ENCODE peak calls at places on chromosomes 2 and 18, in nine cellular contexts. One of them, this sample, is unnamed. For H3K36me3, the result is how much of the 10 kb centered on the place peaks cover.

GRCh38 chr2:41881249-41881648 is 166.6 kb upstream of the PKDCC start:
- DNase-seq in breast epithelium: no peak
- DNase-seq in suprapubic skin: no peak
- DNase-seq in effector memory CD4-positive, alpha-beta T cell: no peak
- DNase-seq in H1: no peak
- DNase-seq in transverse colon: no peak
- DNase-seq in left ventricle myocardium inferior: no peak
- DNase-seq in colonic mucosa: no peak
- DNase-seq in heart right ventricle: no peak
- DNase-seq in this sample: no peak

GRCh38 chr18:31497711-31498449 is at the start of gene DSG2:
- DNase-seq in breast epithelium: peak
- DNase-seq in suprapubic skin: peak
- DNase-seq in effector memory CD4-positive, alpha-beta T cell: no peak
- DNase-seq in H1: peak
- DNase-seq in transverse colon: peak
- DNase-seq in left ventricle myocardium inferior: peak
- DNase-seq in colonic mucosa: peak
- DNase-seq in heart right ventricle: peak
- DNase-seq in this sample: no peak

GRCh38 chr18:74928194-74928968 is 280.6 kb downstream of the PTGR3 start:
- DNase-seq in breast epithelium: no peak
- DNase-seq in suprapubic skin: no peak
- DNase-seq in effector memory CD4-positive, alpha-beta T cell: no peak
- DNase-seq in H1: no peak
- DNase-seq in transverse colon: no peak
- DNase-seq in left ventricle myocardium inferior: no peak
- DNase-seq in colonic mucosa: no peak
- DNase-seq in heart right ventricle: no peak
- DNase-seq in this sample: no peak

GRCh38 chr2:129741165-129741564 is 238.3 kb upstream of the RAB6C start:
- DNase-seq in breast epithelium: no peak
- DNase-seq in suprapubic skin: no peak
- DNase-seq in effector memory CD4-positive, alpha-beta T cell: no peak
- DNase-seq in H1: no peak
- DNase-seq in transverse colon: no peak
- DNase-seq in left ventricle myocardium inferior: no peak
- DNase-seq in colonic mucosa: no peak
- DNase-seq in heart right ventricle: no peak
- DNase-seq in this sample: no peak

GRCh38 chr2:180291060-180291459 is 284.0 kb upstream of the CWC22 start:
- DNase-seq in breast epithelium: no peak
- DNase-seq in suprapubic skin: no peak
- DNase-seq in effector memory CD4-positive, alpha-beta T cell: no peak
- DNase-seq in H1: no peak
- DNase-seq in transverse colon: no peak
- DNase-seq in left ventricle myocardium inferior: no peak
- DNase-seq in colonic mucosa: no peak
- DNase-seq in heart right ventricle: no peak
- DNase-seq in this sample: no peak

GRCh38 chr2:178825183-178825582 is 18.0 kb upstream of the TTN start:
- DNase-seq in breast epithelium: no peak
- DNase-seq in suprapubic skin: no peak
- DNase-seq in effector memory CD4-positive, alpha-beta T cell: no peak
- DNase-seq in H1: no peak
- DNase-seq in transverse colon: no peak
- DNase-seq in left ventricle myocardium inferior: no peak
- DNase-seq in colonic mucosa: no peak
- DNase-seq in heart right ventricle: no peak
- DNase-seq in this sample: no peak

GRCh38 chr2:49936965-49937364 is 782.6 kb upstream of the FSHR start:
- DNase-seq in breast epithelium: no peak
- DNase-seq in suprapubic skin: no peak
- DNase-seq in effector memory CD4-positive, alpha-beta T cell: no peak
- DNase-seq in H1: peak
- DNase-seq in transverse colon: no peak
- DNase-seq in left ventricle myocardium inferior: no peak
- DNase-seq in colonic mucosa: no peak
- DNase-seq in heart right ventricle: no peak
- DNase-seq in this sample: no peak

GRCh38 chr2:31205186-31205585 is 12.1 kb downstream of the CAPN14 start:
- DNase-seq in breast epithelium: no peak
- DNase-seq in suprapubic skin: no peak
- DNase-seq in effector memory CD4-positive, alpha-beta T cell: no peak
- DNase-seq in H1: no peak
- DNase-seq in transverse colon: no peak
- DNase-seq in left ventricle myocardium inferior: no peak
- DNase-seq in colonic mucosa: no peak
- DNase-seq in heart right ventricle: no peak
- DNase-seq in this sample: no peak

GRCh38 chr2:175002547-175003274 is 2.5 kb downstream of the CHN1 start:
- DNase-seq in breast epithelium: no peak
- DNase-seq in suprapubic skin: no peak
- DNase-seq in effector memory CD4-positive, alpha-beta T cell: no peak
- DNase-seq in H1: no peak
- DNase-seq in transverse colon: no peak
- DNase-seq in left ventricle myocardium inferior: no peak
- DNase-seq in colonic mucosa: no peak
- DNase-seq in heart right ventricle: no peak
- DNase-seq in this sample: no peak

GRCh38 chr2:12858786-12859185 is 142.1 kb downstream of the TRIB2 start:
- DNase-seq in breast epithelium: no peak
- DNase-seq in suprapubic skin: no peak
- DNase-seq in effector memory CD4-positive, alpha-beta T cell: no peak
- DNase-seq in H1: no peak
- DNase-seq in transverse colon: no peak
- DNase-seq in left ventricle myocardium inferior: no peak
- DNase-seq in colonic mucosa: no peak
- DNase-seq in heart right ventricle: no peak
- DNase-seq in this sample: no peak

GRCh38 chr2:17300141-17300540 is 218.1 kb downstream of the RAD51AP2 start:
- DNase-seq in breast epithelium: no peak
- DNase-seq in suprapubic skin: no peak
- DNase-seq in effector memory CD4-positive, alpha-beta T cell: no peak
- DNase-seq in H1: no peak
- DNase-seq in transverse colon: no peak
- DNase-seq in left ventricle myocardium inferior: no peak
- DNase-seq in colonic mucosa: no peak
- DNase-seq in heart right ventricle: no peak
- DNase-seq in this sample: no peak

GRCh38 chr18:76495435-76496199 is 575 bp upstream of the ZNF516 start:
- DNase-seq in breast epithelium: no peak
- DNase-seq in suprapubic skin: peak
- DNase-seq in effector memory CD4-positive, alpha-beta T cell: no peak
- DNase-seq in H1: no peak
- DNase-seq in transverse colon: peak
- DNase-seq in left ventricle myocardium inferior: no peak
- DNase-seq in colonic mucosa: peak
- DNase-seq in heart right ventricle: peak
- DNase-seq in this sample: no peak

GRCh38 chr2:138787053-138787666 is 7.0 kb upstream of the NXPH2 start:
- DNase-seq in breast epithelium: no peak
- DNase-seq in suprapubic skin: no peak
- DNase-seq in effector memory CD4-positive, alpha-beta T cell: no peak
- DNase-seq in H1: no peak
- DNase-seq in transverse colon: no peak
- DNase-seq in left ventricle myocardium inferior: no peak
- DNase-seq in colonic mucosa: no peak
- DNase-seq in heart right ventricle: no peak
- DNase-seq in this sample: no peak

GRCh38 chr2:211879323-211879722 is 659.3 kb downstream of the ERBB4 start:
- DNase-seq in breast epithelium: no peak
- DNase-seq in suprapubic skin: no peak
- DNase-seq in effector memory CD4-positive, alpha-beta T cell: no peak
- DNase-seq in H1: no peak
- DNase-seq in transverse colon: no peak
- DNase-seq in left ventricle myocardium inferior: no peak
- DNase-seq in colonic mucosa: no peak
- DNase-seq in heart right ventricle: no peak
- DNase-seq in this sample: no peak

GRCh38 chr2:151197184-151198070 is 64.2 kb downstream of the RBM43 start:
- DNase-seq in breast epithelium: no peak
- DNase-seq in suprapubic skin: no peak
- DNase-seq in effector memory CD4-positive, alpha-beta T cell: no peak
- DNase-seq in H1: no peak
- DNase-seq in transverse colon: no peak
- DNase-seq in left ventricle myocardium inferior: no peak
- DNase-seq in colonic mucosa: no peak
- DNase-seq in heart right ventricle: no peak
- DNase-seq in this sample: no peak

GRCh38 chr2:149410701-149411484 is 80.5 kb downstream of the LYPD6 start:
- DNase-seq in breast epithelium: no peak
- DNase-seq in suprapubic skin: no peak
- DNase-seq in effector memory CD4-positive, alpha-beta T cell: no peak
- DNase-seq in H1: no peak
- DNase-seq in transverse colon: no peak
- DNase-seq in left ventricle myocardium inferior: no peak
- DNase-seq in colonic mucosa: no peak
- DNase-seq in heart right ventricle: no peak
- DNase-seq in this sample: no peak

GRCh38 chr18:13305326-13305725 is 86.8 kb downstream of the LDLRAD4 start:
- DNase-seq in breast epithelium: no peak
- DNase-seq in suprapubic skin: no peak
- DNase-seq in effector memory CD4-positive, alpha-beta T cell: no peak
- DNase-seq in H1: no peak
- DNase-seq in transverse colon: no peak
- DNase-seq in left ventricle myocardium inferior: no peak
- DNase-seq in colonic mucosa: no peak
- DNase-seq in heart right ventricle: no peak
- DNase-seq in this sample: no peak

GRCh38 chr18:35343936-35344735 is at the start of gene ZNF24:
- DNase-seq in breast epithelium: peak
- DNase-seq in suprapubic skin: peak
- DNase-seq in effector memory CD4-positive, alpha-beta T cell: peak
- DNase-seq in H1: peak
- DNase-seq in transverse colon: peak
- DNase-seq in left ventricle myocardium inferior: peak
- DNase-seq in colonic mucosa: peak
- DNase-seq in heart right ventricle: peak
- DNase-seq in this sample: peak

GRCh38 chr2:235935071-235935470 is 233.1 kb downstream of the GBX2 start:
- DNase-seq in breast epithelium: no peak
- DNase-seq in suprapubic skin: no peak
- DNase-seq in effector memory CD4-positive, alpha-beta T cell: no peak
- DNase-seq in H1: no peak
- DNase-seq in transverse colon: no peak
- DNase-seq in left ventricle myocardium inferior: no peak
- DNase-seq in colonic mucosa: no peak
- DNase-seq in heart right ventricle: no peak
- DNase-seq in this sample: no peak
- H3K36me3 ChIP-seq in breast epithelium: under half
- H3K36me3 ChIP-seq in suprapubic skin: under half
- H3K36me3 ChIP-seq in effector memory CD4-positive, alpha-beta T cell: under half
- H3K36me3 ChIP-seq in H1: under half
- H3K36me3 ChIP-seq in transverse colon: under half
- H3K36me3 ChIP-seq in left ventricle myocardium inferior: under half
- H3K36me3 ChIP-seq in colonic mucosa: under half
- H3K36me3 ChIP-seq in heart right ventricle: under half
- H3K36me3 ChIP-seq in this sample: half or more

DNA sequence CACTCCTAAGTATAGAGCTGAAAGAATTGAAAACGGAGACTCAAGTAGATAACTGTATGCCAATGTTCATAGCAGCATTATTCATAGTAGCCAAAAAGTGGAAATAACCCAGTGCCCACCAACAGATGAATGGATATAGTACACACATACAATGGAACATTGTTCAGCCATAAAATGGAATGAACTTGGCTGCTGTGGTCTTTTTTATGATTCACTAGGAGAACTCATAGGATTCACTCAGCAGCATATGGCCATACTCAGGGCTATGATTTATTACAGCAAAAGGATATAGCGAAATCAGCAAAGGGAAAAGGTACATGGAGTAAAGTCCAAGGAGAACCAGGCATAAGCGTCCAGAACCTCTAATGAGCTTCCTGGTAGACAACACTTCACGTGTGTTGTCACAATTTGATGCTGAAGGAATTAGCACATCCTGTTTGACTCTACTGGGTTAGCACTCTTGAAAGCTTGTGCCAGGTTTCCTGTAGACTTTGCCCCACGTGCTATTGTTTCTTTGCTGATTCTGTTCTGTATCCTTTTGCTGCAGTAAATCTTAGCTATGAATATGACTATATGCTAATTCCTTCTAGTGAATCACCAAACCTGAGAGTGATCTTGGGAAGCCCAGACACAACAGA is 15.7 kb downstream of the SPC25 start:
- DNase-seq in breast epithelium: no peak
- DNase-seq in suprapubic skin: no peak
- DNase-seq in effector memory CD4-positive, alpha-beta T cell: no peak
- DNase-seq in H1: no peak
- DNase-seq in transverse colon: peak
- DNase-seq in left ventricle myocardium inferior: no peak
- DNase-seq in colonic mucosa: peak
- DNase-seq in heart right ventricle: no peak
- DNase-seq in this sample: no peak
- H3K36me3 ChIP-seq in breast epithelium: under half
- H3K36me3 ChIP-seq in suprapubic skin: under half
- H3K36me3 ChIP-seq in effector memory CD4-positive, alpha-beta T cell: under half
- H3K36me3 ChIP-seq in H1: under half
- H3K36me3 ChIP-seq in transverse colon: under half
- H3K36me3 ChIP-seq in left ventricle myocardium inferior: under half
- H3K36me3 ChIP-seq in colonic mucosa: under half
- H3K36me3 ChIP-seq in heart right ventricle: under half
- H3K36me3 ChIP-seq in this sample: under half

DNA sequence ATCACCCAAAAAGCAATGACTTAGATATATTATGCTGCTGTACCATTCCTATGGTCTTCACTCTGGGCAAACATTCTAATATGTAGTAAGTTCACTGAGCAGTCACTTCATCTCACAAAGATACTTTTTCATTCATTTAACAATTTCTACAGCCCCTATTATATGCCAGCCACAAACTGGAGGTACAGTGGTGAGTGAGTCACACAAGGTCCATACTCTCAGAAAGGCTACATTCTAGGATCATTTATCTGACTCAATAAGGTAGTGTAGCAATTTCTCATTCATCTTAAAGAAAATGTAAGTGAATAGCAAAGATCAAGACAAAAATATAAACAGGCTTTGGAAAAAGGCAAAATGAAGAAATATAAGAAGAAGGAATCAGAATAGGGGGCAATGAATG is 40.5 kb downstream of the NHEJ1 start:
- DNase-seq in breast epithelium: no peak
- DNase-seq in suprapubic skin: no peak
- DNase-seq in effector memory CD4-positive, alpha-beta T cell: no peak
- DNase-seq in H1: no peak
- DNase-seq in transverse colon: no peak
- DNase-seq in left ventricle myocardium inferior: no peak
- DNase-seq in colonic mucosa: no peak
- DNase-seq in heart right ventricle: no peak
- DNase-seq in this sample: no peak
- H3K36me3 ChIP-seq in breast epithelium: under half
- H3K36me3 ChIP-seq in suprapubic skin: under half
- H3K36me3 ChIP-seq in effector memory CD4-positive, alpha-beta T cell: under half
- H3K36me3 ChIP-seq in H1: under half
- H3K36me3 ChIP-seq in transverse colon: under half
- H3K36me3 ChIP-seq in left ventricle myocardium inferior: under half
- H3K36me3 ChIP-seq in colonic mucosa: under half
- H3K36me3 ChIP-seq in heart right ventricle: under half
- H3K36me3 ChIP-seq in this sample: under half

DNA sequence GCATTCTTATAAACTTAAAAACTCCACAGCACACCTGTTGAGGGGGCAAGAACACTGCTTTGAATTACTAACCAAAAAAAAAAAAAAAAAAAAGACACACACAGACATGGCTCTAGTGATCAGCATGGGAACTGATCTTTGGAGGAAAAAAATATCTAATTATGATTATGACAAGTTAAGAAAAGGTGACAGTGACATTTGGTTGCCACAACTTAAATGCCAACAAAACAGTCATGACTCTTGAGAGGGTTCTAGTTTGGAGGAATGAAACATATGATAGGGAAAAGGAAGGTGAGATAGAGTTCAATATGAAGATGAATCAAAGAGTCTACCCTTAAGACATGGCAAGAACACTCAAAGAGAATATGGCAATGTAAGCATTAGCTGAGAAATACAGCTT is 20.6 kb downstream of the USP37 start:
- DNase-seq in breast epithelium: no peak
- DNase-seq in suprapubic skin: no peak
- DNase-seq in effector memory CD4-positive, alpha-beta T cell: no peak
- DNase-seq in H1: no peak
- DNase-seq in transverse colon: no peak
- DNase-seq in left ventricle myocardium inferior: no peak
- DNase-seq in colonic mucosa: no peak
- DNase-seq in heart right ventricle: no peak
- DNase-seq in this sample: no peak
- H3K36me3 ChIP-seq in breast epithelium: under half
- H3K36me3 ChIP-seq in suprapubic skin: half or more
- H3K36me3 ChIP-seq in effector memory CD4-positive, alpha-beta T cell: half or more
- H3K36me3 ChIP-seq in H1: half or more
- H3K36me3 ChIP-seq in transverse colon: under half
- H3K36me3 ChIP-seq in left ventricle myocardium inferior: half or more
- H3K36me3 ChIP-seq in colonic mucosa: under half
- H3K36me3 ChIP-seq in heart right ventricle: half or more
- H3K36me3 ChIP-seq in this sample: under half

This sample was measured in tibial nerve.